ENCODE peak calls at places on chromosomes 4 and X, in four cellular contexts. One of them, this sample, is unnamed.

GRCh38 chr4:26204911-26205368 is 115.9 kb upstream of the RBPJ start:
- DNase-seq in activated CD4-positive, alpha-beta T cell treated with anti-CD3 and anti-CD28 coated beads for 36 hours: no peak
- DNase-seq in astrocyte: no peak
- DNase-seq in endodermal cell: peak
- DNase-seq in this sample: peak

GRCh38 chr4:59956366-59956765 is 1243.8 kb upstream of the ADGRL3 start:
- DNase-seq in endodermal cell: no peak
- DNase-seq in activated CD4-positive, alpha-beta T cell treated with anti-CD3 and anti-CD28 coated beads for 36 hours: no peak
- DNase-seq in astrocyte: no peak
- DNase-seq in this sample: no peak

GRCh38 chr4:39312821-39313220 is 53.3 kb downstream of the RFC1 start:
- DNase-seq in endodermal cell: no peak
- DNase-seq in activated CD4-positive, alpha-beta T cell treated with anti-CD3 and anti-CD28 coated beads for 36 hours: no peak
- DNase-seq in astrocyte: no peak
- DNase-seq in this sample: no peak

GRCh38 chr4:142282870-142283431 is 563.1 kb downstream of the INPP4B start:
- DNase-seq in astrocyte: no peak
- DNase-seq in activated CD4-positive, alpha-beta T cell treated with anti-CD3 and anti-CD28 coated beads for 36 hours: no peak
- DNase-seq in endodermal cell: peak
- DNase-seq in this sample: no peak

GRCh38 chr4:77579406-77580076 is 26.1 kb upstream of the CXCL13 start:
- DNase-seq in endodermal cell: no peak
- DNase-seq in activated CD4-positive, alpha-beta T cell treated with anti-CD3 and anti-CD28 coated beads for 36 hours: no peak
- DNase-seq in astrocyte: peak
- DNase-seq in this sample: no peak

GRCh38 chr4:174537634-174538033 is 15.3 kb upstream of the HPGD start:
- DNase-seq in endodermal cell: no peak
- DNase-seq in astrocyte: no peak
- DNase-seq in activated CD4-positive, alpha-beta T cell treated with anti-CD3 and anti-CD28 coated beads for 36 hours: no peak
- DNase-seq in this sample: no peak

GRCh38 chr4:187046471-187046870 is 322.8 kb upstream of the FAT1 start:
- DNase-seq in astrocyte: no peak
- DNase-seq in endodermal cell: no peak
- DNase-seq in activated CD4-positive, alpha-beta T cell treated with anti-CD3 and anti-CD28 coated beads for 36 hours: no peak
- DNase-seq in this sample: no peak

GRCh38 chr4:26272654-26273307 is 48.0 kb upstream of the RBPJ start:
- DNase-seq in endodermal cell: no peak
- DNase-seq in activated CD4-positive, alpha-beta T cell treated with anti-CD3 and anti-CD28 coated beads for 36 hours: no peak
- DNase-seq in astrocyte: no peak
- DNase-seq in this sample: peak

GRCh38 chr4:162706677-162707076 is 460.0 kb downstream of the NAF1 start:
- DNase-seq in astrocyte: no peak
- DNase-seq in activated CD4-positive, alpha-beta T cell treated with anti-CD3 and anti-CD28 coated beads for 36 hours: no peak
- DNase-seq in endodermal cell: no peak
- DNase-seq in this sample: no peak

GRCh38 chrX:131621650-131622049 is 77.8 kb downstream of the OR13H1 start:
- DNase-seq in astrocyte: peak
- DNase-seq in endodermal cell: no peak
- DNase-seq in activated CD4-positive, alpha-beta T cell treated with anti-CD3 and anti-CD28 coated beads for 36 hours: no peak
- DNase-seq in this sample: no peak

GRCh38 chr4:39620551-39620950 is 18.1 kb downstream of the SMIM14 start:
- DNase-seq in activated CD4-positive, alpha-beta T cell treated with anti-CD3 and anti-CD28 coated beads for 36 hours: no peak
- DNase-seq in endodermal cell: no peak
- DNase-seq in astrocyte: no peak
- DNase-seq in this sample: no peak

GRCh38 chr4:168480991-168481588 is 798 bp upstream of the DDX60L start:
- DNase-seq in activated CD4-positive, alpha-beta T cell treated with anti-CD3 and anti-CD28 coated beads for 36 hours: peak
- DNase-seq in endodermal cell: no peak
- DNase-seq in astrocyte: peak
- DNase-seq in this sample: peak